ENCODE peak calls at places on chromosome X, in seven cellular contexts. D is GM13976; B is GM03348; P is activated CD8-positive, alpha-beta T cell treated with anti-CD3 and anti-CD28 coated beads, Interleukin-2, amount 10 ng/mL, durations not matched to agents 7 days and 5 days; Y is activated naive CD4-positive, alpha-beta T cell treated with anti-CD3 and anti-CD28 coated beads, Interleukin-2, amount 10 ng/mL, durations not matched to agents 7 days and 5 days; A is globus pallidus; W is stimulated activated CD8-positive, alpha-beta memory T cell treated with anti-CD3 and anti-CD28 coated beads, Interleukin-15, amount 100 ng/mL, for 1 hour. H is an unnamed sample.

GRCh38 chrX:43744284-43744683 is 88.2 kb downstream of the MAOA start:
- DNase-seq in D (no peak), B (no peak), P (no peak), Y (no peak), A (no peak), W (no peak), H (no peak)

GRCh38 chrX:9586992-9587392 is 122.1 kb downstream of the TBL1X start:
- DNase-seq in D (no peak), B (no peak), P (no peak), Y (no peak), A (no peak), W (no peak), H (no peak)

GRCh38 chrX:39063702-39064101 is 262.4 kb downstream of the MID1IP1 start:
- DNase-seq in D (no peak), B (no peak), P (no peak), Y (no peak), A (no peak), W (no peak), H (no peak)

GRCh38 chrX:41877167-41877566 is 46.2 kb downstream of the CASK start:
- DNase-seq in D (no peak), B (no peak), P (no peak), Y (no peak), A (no peak), W (no peak), H (no peak)

GRCh38 chrX:78886550-78886949 is 58.6 kb upstream of the P2RY10 start:
- DNase-seq in D (peak), B (peak), P (no peak), Y (no peak), A (no peak), W (no peak), H (no peak)

GRCh38 chrX:97897998-97898397 is 1014.3 kb downstream of the RPA4 start:
- DNase-seq in D (no peak), B (no peak), P (no peak), Y (no peak), A (no peak), W (no peak), H (no peak)

GRCh38 chrX:130147631-130148030 is 18.0 kb downstream of the AIFM1 start:
- DNase-seq in D (no peak), B (no peak), P (no peak), Y (no peak), A (no peak), W (no peak), H (no peak)

GRCh38 chrX:9320940-9321339 is 143.9 kb upstream of the TBL1X start:
- DNase-seq in D (no peak), B (no peak), P (no peak), Y (no peak), A (no peak), W (no peak), H (no peak)

GRCh38 chrX:134338527-134338926 is 101.5 kb downstream of the CCDC160 start:
- DNase-seq in D (no peak), B (no peak), P (peak), Y (peak), A (peak), W (no peak), H (no peak)

GRCh38 chrX:139890991-139891700 is 41.7 kb downstream of the ATP11C start:
- DNase-seq in D (no peak), B (peak), P (no peak), Y (no peak), A (no peak), W (no peak), H (no peak)

GRCh38 chrX:20224814-20225487 is 41.8 kb downstream of the RPS6KA3 start:
- DNase-seq in D (peak), B (peak), P (no peak), Y (no peak), A (no peak), W (no peak), H (no peak)

GRCh38 chrX:104351173-104351769 is 96.5 kb upstream of the ESX1 start:
- DNase-seq in D (no peak), B (peak), P (no peak), Y (no peak), A (no peak), W (no peak), H (no peak)

GRCh38 chrX:107563851-107564250 is 64.5 kb upstream of the PRPS1 start:
- DNase-seq in D (no peak), B (no peak), P (no peak), Y (no peak), A (no peak), W (no peak), H (no peak)

GRCh38 chrX:9662148-9662547 is 103.5 kb downstream of the GPR143 start:
- DNase-seq in D (no peak), B (peak), P (no peak), Y (no peak), A (no peak), W (no peak), H (no peak)

GRCh38 chrX:54695816-54696487 is 102.1 kb downstream of the ITIH6 start:
- DNase-seq in D (peak), B (no peak), P (no peak), Y (no peak), A (no peak), W (no peak), H (no peak)

GRCh38 chrX:8083276-8083675 is 87.8 kb downstream of the VCX2 start:
- DNase-seq in D (no peak), B (no peak), P (no peak), Y (no peak), A (no peak), W (no peak), H (no peak)

GRCh38 chrX:64204252-64204651 is 1.3 kb downstream of the AMER1 start:
- DNase-seq in D (no peak), B (no peak), P (no peak), Y (no peak), A (peak), W (no peak), H (peak)

GRCh38 chrX:8868070-8868795 is 67.0 kb upstream of the FAM9A start:
- DNase-seq in D (no peak), B (peak), P (no peak), Y (no peak), A (no peak), W (no peak), H (no peak)

GRCh38 chrX:69149466-69150293 is 15.6 kb downstream of the PJA1 start:
- DNase-seq in D (no peak), B (no peak), P (no peak), Y (no peak), A (no peak), W (no peak), H (no peak)

GRCh38 chrX:15988661-15989603 is 134.3 kb upstream of the AP1S2 start:
- DNase-seq in D (no peak), B (peak), P (no peak), Y (no peak), A (no peak), W (no peak), H (no peak)

GRCh38 chrX:24146283-24146865 is 3.2 kb upstream of the ZFX start:
- DNase-seq in D (no peak), B (no peak), P (no peak), Y (no peak), A (no peak), W (no peak), H (no peak)